ENCODE peak calls at places on chromosomes 6 and 20, in nine cellular contexts. M is cardiac muscle cell, P is tibial artery, U is right atrium auricular region, V is NT2/D1, A is ascending aorta, F is psoas muscle, Q is testis, O is A673. Y is an unnamed sample. For H3K36me3 and H3K4me1, the result is how much of the 10 kb centered on the place peaks cover.

GRCh38 chr6:939526-940252 is 246.8 kb upstream of the EXOC2 start:
- DNase-seq in Q (no peak), F (no peak), U (no peak), V (no peak), A (no peak), M (no peak), P (no peak), O (no peak), Y (no peak)

GRCh38 chr6:105210932-105211531 is 31.2 kb upstream of the POPDC3 start:
- DNase-seq in M (no peak), U (no peak), P (no peak), A (no peak), Q (no peak), V (no peak), F (no peak), O (no peak), Y (no peak)

GRCh38 chr6:116564921-116565872 is 6.1 kb upstream of the RWDD1 start:
- DNase-seq in Q (peak), V (no peak), P (no peak), A (no peak), F (peak), O (no peak), U (no peak), M (peak), Y (peak)

GRCh38 chr6:48426636-48427035 is 315.6 kb upstream of the PTCHD4 start:
- DNase-seq in V (no peak), O (no peak), M (peak), A (no peak), F (no peak), Q (no peak), P (no peak), U (no peak), Y (no peak)

GRCh38 chr20:32727663-32728062 is 15.6 kb downstream of the COMMD7 start:
- DNase-seq in U (no peak), P (no peak), M (peak), Q (no peak), F (peak), V (no peak), A (no peak), O (no peak), Y (no peak)

GRCh38 chr6:108836061-108836460 is 12.2 kb upstream of the ARMC2 start:
- DNase-seq in O (no peak), U (no peak), F (no peak), A (no peak), Q (no peak), V (no peak), M (no peak), P (no peak), Y (no peak)

GRCh38 chr6:106334646-106335448 is 9.3 kb upstream of the ATG5 start:
- DNase-seq in M (peak), F (no peak), P (no peak), U (peak), A (no peak), Q (peak), O (peak), V (peak), Y (peak)

GRCh38 chr6:39020136-39020535 is 28.4 kb upstream of the GLP1R start:
- DNase-seq in O (no peak), V (no peak), P (no peak), F (no peak), M (no peak), Q (no peak), A (no peak), U (no peak), Y (no peak)

GRCh38 chr6:134437376-134437775 is 119.5 kb upstream of the SGK1 start:
- DNase-seq in F (no peak), Q (no peak), V (no peak), O (peak), P (peak), M (peak), U (peak), A (no peak), Y (no peak)

GRCh38 chr20:41095110-41095969 is 42.0 kb upstream of the PLCG1 start:
- DNase-seq in Q (peak), M (peak), F (peak), A (no peak), P (peak), O (peak), V (peak), U (peak), Y (peak)
- H3K36me3 ChIP-seq in Q (under half), M (half or more), F (half or more), A (half or more), P (half or more), O (half or more), V (half or more), U (half or more), Y (under half)

DNA sequence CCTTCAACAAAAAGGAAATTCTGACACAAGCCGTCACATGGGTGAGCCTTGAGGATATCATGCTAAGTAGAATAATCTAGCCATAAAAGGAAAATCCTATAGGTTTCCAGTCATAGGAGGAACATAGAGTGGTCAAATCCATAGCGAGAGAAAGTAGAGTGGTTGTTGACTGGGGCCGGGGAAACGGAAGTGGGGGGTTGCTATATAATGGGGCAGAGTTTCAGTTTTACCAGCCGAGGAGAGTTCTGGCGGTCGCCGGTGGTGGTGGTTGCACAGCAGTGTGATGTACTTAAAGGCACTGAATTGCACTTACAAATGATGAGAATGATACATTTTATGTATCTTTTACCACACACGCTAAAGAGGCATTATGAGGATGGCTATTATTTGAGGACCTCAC is 4.9 kb downstream of the GPR31 start:
- DNase-seq in M (no peak), Q (no peak), V (no peak), A (no peak), O (no peak), P (no peak), U (no peak), F (no peak), Y (no peak)
- H3K4me3 ChIP-seq in M (no peak), Q (no peak), V (no peak), A (no peak), O (no peak), P (peak), U (no peak), F (no peak), Y (no peak)

GRCh38 chr20:3933126-3933684 is 44.0 kb downstream of the PANK2 start:
- DNase-seq in P (no peak), M (no peak), Q (no peak), O (no peak), U (no peak), V (no peak), F (no peak), A (no peak), Y (no peak)
- H3K4me1 ChIP-seq in P (under half), M (under half), Q (under half), O (under half), U (under half), V (under half), F (under half), A (under half), Y (under half)

GRCh38 chr20:56380375-56380774 is 11.6 kb downstream of the AURKA start:
- DNase-seq in P (no peak), A (no peak), U (no peak), O (no peak), M (peak), V (no peak), Q (no peak), F (no peak), Y (no peak)
- H3K36me3 ChIP-seq in P (under half), A (under half), U (under half), O (half or more), M (under half), V (half or more), Q (under half), F (under half), Y (under half)

DNA sequence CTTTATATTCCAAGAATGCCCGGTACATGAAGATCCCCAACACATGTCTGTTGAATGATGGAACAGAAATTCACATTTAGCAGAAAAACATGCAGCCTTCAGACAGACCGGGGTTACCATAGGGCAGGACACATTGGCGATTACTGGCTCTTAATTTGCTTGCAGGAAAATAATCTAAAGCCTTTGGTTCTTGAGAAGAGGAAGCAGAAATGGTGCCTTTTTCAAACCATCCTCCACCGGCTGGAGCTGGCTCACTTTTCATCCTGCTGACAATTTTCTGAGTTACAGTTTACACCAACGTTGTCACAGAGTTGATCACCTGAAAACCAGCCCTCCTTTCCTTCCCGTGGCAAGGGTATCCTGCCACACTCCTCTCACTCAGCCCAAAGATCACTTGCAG is 32.6 kb downstream of the SF3B5 start:
- DNase-seq in Q (no peak), A (no peak), P (no peak), M (no peak), O (no peak), F (no peak), V (no peak), U (no peak), Y (no peak)
- H3K4me3 ChIP-seq in Q (no peak), A (no peak), P (no peak), M (no peak), O (no peak), F (peak), V (no peak), U (no peak), Y (no peak)

GRCh38 chr20:50333856-50334255 is 143.2 kb downstream of the CEBPB start:
- DNase-seq in A (no peak), P (peak), M (peak), V (no peak), Q (no peak), U (no peak), F (no peak), O (no peak), Y (no peak)
- H3K4me1 ChIP-seq in A (under half), P (under half), M (under half), V (under half), Q (under half), U (under half), F (under half), O (under half), Y (under half)

GRCh38 chr6:111573892-111574800 is 31.5 kb downstream of the TRAF3IP2 start:
- DNase-seq in P (no peak), A (no peak), U (no peak), Q (no peak), M (peak), V (no peak), F (no peak), O (peak), Y (no peak)
- H3K36me3 ChIP-seq in P (under half), A (under half), U (under half), Q (under half), M (under half), V (under half), F (half or more), O (under half), Y (under half)

DNA sequence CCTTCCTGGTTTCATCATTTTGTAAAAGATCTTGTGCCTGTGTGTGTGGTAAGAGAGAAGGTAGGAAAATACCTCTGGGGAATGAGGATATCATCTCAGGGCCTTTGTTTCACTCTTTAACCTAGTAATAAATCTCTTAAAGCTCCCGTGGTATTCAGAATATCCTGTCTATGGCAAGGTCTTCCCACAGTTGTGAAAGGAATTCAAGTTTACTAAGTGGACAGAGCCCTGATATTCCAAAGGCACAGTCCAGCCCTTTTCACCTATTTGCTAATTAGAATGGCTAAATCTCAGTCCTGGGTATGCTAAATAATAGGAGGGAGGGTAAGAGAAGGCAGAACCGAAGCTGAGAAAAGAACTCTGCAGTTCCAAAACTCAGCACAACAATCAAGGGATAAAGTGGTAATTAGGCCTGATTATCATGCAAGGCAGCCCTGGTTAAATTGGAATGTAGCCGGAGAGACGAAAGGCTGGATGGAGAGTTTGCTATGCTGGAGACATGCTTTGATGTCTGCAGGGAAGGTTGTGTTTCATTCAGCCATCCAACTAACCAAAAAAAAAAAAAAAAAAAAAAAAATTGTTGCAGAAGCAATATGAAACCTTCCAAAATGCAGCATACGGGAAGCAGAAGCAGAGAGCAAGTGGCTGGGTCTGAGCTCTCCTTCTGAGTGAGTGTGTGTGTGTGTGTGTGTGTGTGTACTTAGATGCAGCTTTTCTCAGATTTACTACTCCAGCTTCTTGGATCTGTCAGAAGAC is 28.5 kb upstream of the PIM1 start:
- DNase-seq in A (no peak), V (peak), P (no peak), U (no peak), F (no peak), Q (no peak), M (peak), O (peak), Y (no peak)
- H3K4me3 ChIP-seq in A (no peak), V (peak), P (no peak), U (no peak), F (no peak), Q (no peak), M (no peak), O (no peak), Y (no peak)

GRCh38 chr6:52516943-52517342 is 59.9 kb downstream of the TRAM2 start:
- DNase-seq in V (no peak), F (no peak), Q (no peak), U (no peak), P (no peak), O (no peak), A (no peak), M (no peak), Y (no peak)
- H3K4me1 ChIP-seq in V (under half), F (under half), Q (half or more), U (under half), P (half or more), O (under half), A (under half), M (under half), Y (under half)

DNA sequence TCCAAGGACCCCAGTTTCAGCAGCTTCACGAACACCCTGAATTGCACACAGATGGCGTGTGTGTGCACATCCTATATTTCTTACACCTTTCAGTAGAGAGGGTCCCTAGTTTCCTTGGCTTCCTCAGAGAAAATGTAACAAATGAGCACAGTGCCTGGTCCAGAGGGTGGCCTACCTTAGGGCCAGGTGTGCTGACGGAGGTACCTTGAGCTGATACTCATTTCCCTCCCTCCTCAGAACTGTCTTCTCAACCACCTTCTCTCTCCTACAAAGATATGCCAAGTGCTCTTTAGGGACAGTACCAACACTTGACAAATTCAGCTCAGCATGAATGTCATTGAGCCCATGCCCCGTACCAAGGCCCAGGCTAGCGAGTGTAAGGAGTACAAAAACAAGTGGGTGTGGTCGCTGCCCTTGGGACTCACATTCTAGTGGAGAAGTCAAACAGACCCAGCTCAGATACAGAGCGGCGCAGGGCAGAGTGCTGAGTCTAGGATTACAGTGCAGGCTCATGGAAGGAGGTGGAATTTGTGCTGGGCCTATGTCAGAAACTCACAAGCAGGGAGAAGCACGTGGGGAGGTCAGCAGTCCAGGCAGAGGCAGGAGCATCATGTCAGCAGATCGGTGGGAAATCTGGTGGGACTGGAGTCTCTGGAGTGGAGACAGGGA is 9.6 kb upstream of the BPHL start:
- DNase-seq in V (no peak), A (no peak), M (no peak), P (no peak), U (no peak), Q (peak), O (no peak), F (no peak), Y (no peak)
- H3K36me3 ChIP-seq in V (half or more), A (half or more), M (under half), P (half or more), U (half or more), Q (under half), O (under half), F (half or more), Y (half or more)